ENCODE peak calls at places on chromosomes 5 and 9, in nine cellular contexts. W is HCT116, L is GM12892, Z is stomach, D is HepG2, P is spleen, N is transverse colon, V is endothelial cell of umbilical vein, E is GM12891. I is an unnamed sample.

GRCh38 chr9:97057651-97058050 is 18.7 kb upstream of the CTSV start:
- DNase-seq in P (no peak), D (no peak), N (no peak), W (no peak), L (no peak), V (no peak), Z (no peak), E (no peak), I (no peak)

GRCh38 chr9:123584202-123585176 is 228.5 kb downstream of the CRB2 start:
- DNase-seq in Z (no peak), V (no peak), D (no peak), E (no peak), N (no peak), P (no peak), W (no peak), L (no peak), I (no peak)

GRCh38 chr5:176365663-176366574 is 632 bp downstream of the ARL10 start:
- DNase-seq in D (no peak), Z (no peak), P (peak), L (peak), V (peak), N (peak), E (peak), W (no peak), I (no peak)

GRCh38 chr5:132270706-132271105 is 13.2 kb downstream of the PDLIM4 start:
- DNase-seq in P (peak), Z (no peak), N (no peak), D (no peak), L (no peak), V (no peak), E (no peak), W (no peak), I (no peak)

GRCh38 chr9:27460225-27461023 is 63.7 kb upstream of the IFNK start:
- DNase-seq in D (no peak), P (no peak), N (no peak), W (no peak), L (no peak), V (no peak), E (peak), Z (no peak), I (no peak)

GRCh38 chr9:37486256-37486615 is 488 bp downstream of the POLR1E start:
- DNase-seq in Z (no peak), V (no peak), W (no peak), E (no peak), D (no peak), P (no peak), N (no peak), L (no peak), I (no peak)

GRCh38 chr9:110189001-110189400 is 19.0 kb downstream of the C9orf152 start:
- DNase-seq in E (no peak), V (no peak), D (peak), N (peak), Z (peak), P (no peak), W (no peak), L (no peak), I (peak)

GRCh38 chr5:7361593-7361992 is 34.3 kb upstream of the ADCY2 start:
- DNase-seq in E (no peak), V (no peak), D (no peak), L (no peak), Z (no peak), P (no peak), W (no peak), N (no peak), I (no peak)

GRCh38 chr5:81922790-81923398 is 48.9 kb upstream of the ATG10 start:
- DNase-seq in D (no peak), W (no peak), L (no peak), N (no peak), V (no peak), P (no peak), Z (no peak), E (no peak), I (no peak)

DNA sequence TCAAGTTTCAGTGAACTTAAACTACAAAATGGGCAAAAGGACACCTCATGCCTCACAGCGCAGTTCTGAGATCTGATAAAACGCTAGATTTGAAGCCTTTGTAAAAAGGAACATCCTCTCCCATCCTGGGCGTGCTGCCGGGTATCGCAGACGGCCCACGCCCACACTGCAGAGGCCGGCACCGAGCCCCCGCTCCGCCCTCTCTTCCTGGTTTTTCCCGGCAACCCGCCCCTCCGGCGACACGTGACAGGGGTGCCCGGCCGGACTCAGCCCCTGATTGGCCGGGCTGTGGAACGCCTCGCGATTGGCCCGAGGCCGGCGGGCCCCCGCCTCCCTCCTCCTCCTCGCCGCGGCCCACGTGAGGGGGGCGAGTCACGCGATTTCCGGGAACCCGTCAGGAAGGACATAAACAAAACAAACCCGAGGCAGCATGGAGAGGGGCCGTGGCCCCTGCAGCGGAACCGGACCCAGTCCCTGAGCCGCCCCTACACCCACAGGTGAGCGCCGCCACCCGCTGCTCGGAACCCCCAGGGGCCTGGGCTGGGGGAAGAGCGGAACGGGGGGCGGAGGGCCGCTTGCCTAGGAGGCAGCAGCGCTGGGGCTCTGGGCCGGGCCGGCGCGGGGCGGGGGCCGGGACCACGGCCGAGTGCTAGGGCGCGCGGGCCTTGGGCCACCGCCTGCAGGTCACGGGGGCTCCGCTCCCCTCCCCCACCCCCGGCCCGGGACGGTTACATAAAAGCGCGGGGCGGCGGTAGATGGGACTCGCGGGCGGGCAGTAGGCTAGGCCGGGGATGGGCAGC is at the start of gene CREBRF:
- DNase-seq in N (peak), L (peak), P (peak), W (peak), D (peak), Z (peak), E (peak), V (peak), I (peak)
- TF ChIP-seq POLR2A in N (peak), L (peak), P (peak), W (no peak), D (peak), Z (no peak), E (peak), V (peak), I (peak)

GRCh38 chr9:91837982-91838731 is 111.9 kb downstream of the ROR2 start:
- DNase-seq in D (no peak), V (no peak), P (peak), E (no peak), Z (peak), W (peak), N (peak), L (no peak), I (peak)
- TF ChIP-seq POLR2AphosphoS5 in D (no peak), V (no peak), P (no peak), E (no peak), Z (peak), W (no peak), N (no peak), L (no peak), I (peak)

GRCh38 chr5:43010956-43011355 is 29.2 kb downstream of the ANXA2R start:
- DNase-seq in V (no peak), W (no peak), Z (no peak), P (no peak), L (no peak), D (no peak), N (no peak), E (no peak), I (no peak)

GRCh38 chr5:43007911-43008368 is 32.2 kb downstream of the ANXA2R start:
- DNase-seq in E (peak), W (no peak), N (peak), Z (peak), L (no peak), D (peak), P (peak), V (peak), I (peak)

GRCh38 chr5:43006411-43007202 is 33.5 kb downstream of the ANXA2R start:
- DNase-seq in V (no peak), D (no peak), P (peak), Z (no peak), W (no peak), L (no peak), E (no peak), N (no peak), I (no peak)

GRCh38 chr5:43008369-43009158 is 31.6 kb downstream of the ANXA2R start:
- DNase-seq in D (peak), Z (peak), L (no peak), E (no peak), W (peak), V (peak), N (peak), P (peak), I (peak)

DNA sequence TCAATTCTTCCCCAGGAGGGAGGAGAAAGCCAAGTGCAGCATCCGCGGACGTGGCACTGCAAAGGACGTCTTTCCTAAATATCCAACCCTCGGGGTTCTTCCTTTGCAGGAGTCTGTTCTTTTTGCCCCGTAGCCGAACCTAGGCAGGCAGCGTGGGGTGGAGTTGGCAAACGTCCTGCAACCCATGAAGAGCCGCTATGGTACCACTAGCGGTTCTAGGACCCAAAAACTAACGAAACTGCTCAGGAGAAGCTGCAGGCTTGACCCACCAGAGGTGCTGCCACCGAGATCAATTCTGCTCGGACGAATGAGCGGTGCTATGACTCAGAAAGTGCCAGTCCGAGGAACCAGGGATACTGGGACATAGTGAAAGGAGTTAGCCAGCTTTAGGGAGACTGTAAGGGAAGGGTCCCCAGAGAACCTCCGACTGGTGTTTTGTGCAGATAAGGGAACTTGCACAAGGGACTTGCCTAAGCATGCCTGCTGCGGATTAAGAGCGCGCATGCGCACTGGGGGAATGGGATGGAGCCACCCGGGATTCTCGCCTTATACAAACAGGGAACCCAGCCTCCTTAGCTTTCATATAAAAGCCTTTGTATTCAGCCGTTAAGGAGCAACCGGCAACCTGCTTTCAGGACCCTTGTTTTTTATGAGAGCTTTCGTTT is 32.7 kb downstream of the ANXA2R start:
- DNase-seq in E (peak), L (no peak), N (peak), V (peak), Z (peak), W (no peak), P (peak), D (peak), I (peak)
- TF ChIP-seq POLR2A in E (no peak), L (peak), N (no peak), V (peak), Z (no peak), W (no peak), P (no peak), D (peak), I (peak)

DNA sequence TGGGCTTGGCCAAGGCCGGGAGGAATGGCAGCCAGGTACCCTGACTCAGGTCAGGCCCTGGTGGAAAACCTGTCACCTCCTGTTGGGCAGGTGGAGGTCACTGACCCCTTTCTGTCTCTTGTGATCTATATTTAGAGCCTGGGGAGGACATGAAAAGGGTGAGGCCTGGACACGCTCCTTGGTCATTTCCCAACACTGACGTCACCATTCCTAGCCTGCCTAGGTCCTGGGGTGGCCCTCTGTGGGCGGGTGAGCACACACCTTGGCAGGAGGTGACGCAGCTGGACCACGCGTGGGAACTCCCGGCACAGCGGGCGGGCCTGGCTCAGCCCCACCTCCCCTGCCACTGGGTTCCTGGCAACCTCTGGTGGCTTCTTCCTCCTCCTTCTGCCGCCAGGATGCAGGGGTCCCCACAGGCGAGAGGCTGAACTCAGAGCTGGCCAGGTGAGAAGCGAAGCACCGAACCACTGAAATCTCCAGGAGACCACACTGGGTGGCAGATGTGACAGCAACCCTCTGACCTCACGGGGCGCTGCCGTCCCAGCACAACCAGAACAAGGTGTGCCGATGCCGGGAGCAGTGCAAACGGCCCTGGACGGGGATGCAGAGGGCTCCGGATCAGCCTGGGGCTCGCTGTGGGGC is 6.4 kb upstream of the RALGDS start:
- DNase-seq in P (no peak), Z (peak), D (no peak), E (no peak), L (no peak), N (peak), V (no peak), W (peak), I (peak)
- TF ChIP-seq POLR2AphosphoS5 in P (no peak), Z (peak), D (no peak), E (no peak), L (no peak), N (no peak), V (no peak), W (no peak), I (peak)

GRCh38 chr5:178136990-178137389 is 6.2 kb downstream of the RMND5B start:
- DNase-seq in P (no peak), W (no peak), N (no peak), V (no peak), L (no peak), D (no peak), Z (no peak), E (no peak), I (no peak)
- TF ChIP-seq POLR2A in P (no peak), W (no peak), N (no peak), V (no peak), L (no peak), D (no peak), Z (no peak), E (no peak), I (no peak)

DNA sequence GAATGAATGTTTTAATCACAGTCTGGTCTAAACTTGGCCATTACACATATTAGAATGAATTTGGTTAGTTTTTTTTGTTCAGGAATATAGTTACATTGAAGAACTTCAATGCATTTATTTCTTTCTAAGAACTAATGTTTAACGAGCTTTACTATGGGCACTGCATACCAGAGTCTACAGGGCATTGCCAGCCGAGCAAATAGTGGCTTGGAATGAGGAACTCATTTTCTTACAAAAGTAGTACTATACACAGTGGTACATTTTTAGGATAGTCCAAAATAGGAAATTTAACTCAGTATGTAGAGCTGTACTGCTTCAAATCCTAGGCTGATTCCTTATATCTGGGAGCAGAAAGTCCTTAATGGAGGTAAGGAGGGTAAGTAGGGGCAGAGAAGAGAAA is 155.4 kb downstream of the CARTPT start:
- DNase-seq in N (no peak), Z (no peak), E (no peak), P (no peak), W (no peak), V (no peak), D (no peak), L (no peak), I (no peak)
- TF ChIP-seq POLR2AphosphoS5 in N (no peak), Z (no peak), E (no peak), P (no peak), W (no peak), V (no peak), D (no peak), L (no peak), I (no peak)